ENCODE peak calls at places on chromosomes 11 and 22, in nine cellular contexts. I, P, B, Y, A, D, K, Z and X are unnamed samples.

GRCh38 chr11:128517457-128518230 is 69.7 kb downstream of the ETS1 start:
- DNase-seq in I (no peak), P (no peak), B (no peak), Y (no peak), A (no peak), D (no peak), K (no peak), Z (no peak), X (no peak)

GRCh38 chr11:72720806-72721205 is 31.4 kb downstream of the ARAP1 start:
- DNase-seq in I (no peak), P (no peak), B (no peak), Y (no peak), A (no peak), D (no peak), K (no peak), Z (no peak), X (no peak)

GRCh38 chr11:64456509-64457320 is 97.8 kb downstream of the RPS6KA4 start:
- DNase-seq in I (no peak), P (no peak), B (no peak), Y (no peak), A (no peak), D (no peak), K (no peak), Z (no peak), X (no peak)

GRCh38 chr22:36386900-36387663 is 685 bp downstream of the MYH9 start:
- DNase-seq in I (peak), P (no peak), B (peak), Y (peak), A (peak), D (no peak), K (no peak), Z (no peak), X (no peak)

GRCh38 chr11:104332110-104332509 is 168.2 kb upstream of the PDGFD start:
- DNase-seq in I (peak), P (peak), B (no peak), Y (no peak), A (no peak), D (no peak), K (peak), Z (peak), X (no peak)

GRCh38 chr22:46620588-46621242 is 529 bp downstream of the GRAMD4 start:
- DNase-seq in I (peak), P (no peak), B (no peak), Y (no peak), A (no peak), D (no peak), K (no peak), Z (no peak), X (no peak)

GRCh38 chr11:125036933-125037332 is 26.2 kb upstream of the SLC37A2 start:
- DNase-seq in I (no peak), P (no peak), B (no peak), Y (no peak), A (no peak), D (peak), K (no peak), Z (no peak), X (no peak)

GRCh38 chr11:1453611-1454386 is 32.8 kb downstream of the MOB2 start:
- DNase-seq in I (peak), P (no peak), B (peak), Y (no peak), A (no peak), D (no peak), K (no peak), Z (peak), X (no peak)

GRCh38 chr11:19602406-19602805 is 110.2 kb upstream of the NAV2 start:
- DNase-seq in I (no peak), P (no peak), B (no peak), Y (no peak), A (no peak), D (no peak), K (no peak), Z (no peak), X (no peak)

GRCh38 chr11:22478169-22478568 is 140.0 kb downstream of the SLC17A6 start:
- DNase-seq in I (no peak), P (no peak), B (no peak), Y (no peak), A (no peak), D (no peak), K (no peak), Z (no peak), X (no peak)

GRCh38 chr11:76193219-76193618 is 13.1 kb downstream of the WNT11 start:
- DNase-seq in I (no peak), P (no peak), B (no peak), Y (no peak), A (no peak), D (no peak), K (no peak), Z (no peak), X (no peak)

GRCh38 chr11:43922295-43922648 is 20.2 kb upstream of the C11orf96 start:
- DNase-seq in I (no peak), P (no peak), B (no peak), Y (no peak), A (no peak), D (no peak), K (no peak), Z (no peak), X (no peak)

GRCh38 chr22:50186789-50187523 is 1.2 kb downstream of the TRABD start:
- DNase-seq in I (peak), P (no peak), B (no peak), Y (no peak), A (no peak), D (no peak), K (no peak), Z (peak), X (no peak)

GRCh38 chr11:46264030-46264429 is 13.4 kb upstream of the CREB3L1 start:
- DNase-seq in I (no peak), P (no peak), B (no peak), Y (no peak), A (no peak), D (no peak), K (no peak), Z (no peak), X (no peak)

GRCh38 chr11:31956310-31956709 is 134.6 kb upstream of the RCN1 start:
- DNase-seq in I (no peak), P (no peak), B (no peak), Y (no peak), A (no peak), D (no peak), K (no peak), Z (no peak), X (no peak)

GRCh38 chr11:16791494-16791961 is 53.1 kb downstream of the C11orf58 start:
- DNase-seq in I (no peak), P (peak), B (no peak), Y (no peak), A (peak), D (peak), K (no peak), Z (no peak), X (peak)

GRCh38 chr11:18697581-18697980 is 998 bp upstream of the TMEM86A start:
- DNase-seq in I (no peak), P (no peak), B (no peak), Y (no peak), A (no peak), D (no peak), K (no peak), Z (no peak), X (no peak)

GRCh38 chr22:21816787-21817496 is 50.5 kb downstream of the MAPK1 start:
- DNase-seq in I (no peak), P (peak), B (peak), Y (no peak), A (peak), D (peak), K (no peak), Z (no peak), X (no peak)

GRCh38 chr11:110337570-110338193 is 41.3 kb upstream of the RDX start:
- DNase-seq in I (peak), P (no peak), B (no peak), Y (no peak), A (no peak), D (no peak), K (peak), Z (no peak), X (no peak)

GRCh38 chr22:26593763-26594162 is 3.8 kb upstream of the TPST2 start:
- DNase-seq in I (no peak), P (no peak), B (no peak), Y (no peak), A (no peak), D (no peak), K (no peak), Z (no peak), X (no peak)

GRCh38 chr11:18115360-18116127 is 9.7 kb upstream of the SAAL1 start:
- DNase-seq in I (peak), P (peak), B (peak), Y (peak), A (peak), D (no peak), K (peak), Z (peak), X (no peak)

GRCh38 chr22:35961480-35961902 is 67.1 kb downstream of the RBFOX2 start:
- DNase-seq in I (peak), P (peak), B (no peak), Y (peak), A (peak), D (no peak), K (no peak), Z (peak), X (peak)

GRCh38 chr22:46070722-46071450 is 79.4 kb upstream of the PPARA start:
- DNase-seq in I (peak), P (peak), B (peak), Y (peak), A (no peak), D (no peak), K (peak), Z (peak), X (no peak)

GRCh38 chr11:61577383-61578118 is 3.3 kb downstream of the SYT7 start:
- DNase-seq in I (peak), P (peak), B (no peak), Y (no peak), A (peak), D (no peak), K (peak), Z (peak), X (no peak)
- TF ChIP-seq CTCF in I (peak), P (peak), B (no peak), Y (no peak), A (peak), D (peak), K (peak), Z (peak), X (no peak)

GRCh38 chr22:41925783-41926460 is 684 bp downstream of the TNFRSF13C start:
- DNase-seq in I (peak), P (peak), B (peak), Y (peak), A (peak), D (no peak), K (peak), Z (peak), X (no peak)
- TF ChIP-seq CTCF in I (peak), P (peak), B (peak), Y (peak), A (peak), D (peak), K (peak), Z (peak), X (peak)

GRCh38 chr22:37782340-37783168 is 25.2 kb upstream of the GCAT start:
- DNase-seq in I (no peak), P (no peak), B (no peak), Y (no peak), A (no peak), D (no peak), K (no peak), Z (no peak), X (no peak)
- TF ChIP-seq CTCF in I (no peak), P (no peak), B (no peak), Y (no peak), A (no peak), D (peak), K (no peak), Z (no peak), X (no peak)

DNA sequence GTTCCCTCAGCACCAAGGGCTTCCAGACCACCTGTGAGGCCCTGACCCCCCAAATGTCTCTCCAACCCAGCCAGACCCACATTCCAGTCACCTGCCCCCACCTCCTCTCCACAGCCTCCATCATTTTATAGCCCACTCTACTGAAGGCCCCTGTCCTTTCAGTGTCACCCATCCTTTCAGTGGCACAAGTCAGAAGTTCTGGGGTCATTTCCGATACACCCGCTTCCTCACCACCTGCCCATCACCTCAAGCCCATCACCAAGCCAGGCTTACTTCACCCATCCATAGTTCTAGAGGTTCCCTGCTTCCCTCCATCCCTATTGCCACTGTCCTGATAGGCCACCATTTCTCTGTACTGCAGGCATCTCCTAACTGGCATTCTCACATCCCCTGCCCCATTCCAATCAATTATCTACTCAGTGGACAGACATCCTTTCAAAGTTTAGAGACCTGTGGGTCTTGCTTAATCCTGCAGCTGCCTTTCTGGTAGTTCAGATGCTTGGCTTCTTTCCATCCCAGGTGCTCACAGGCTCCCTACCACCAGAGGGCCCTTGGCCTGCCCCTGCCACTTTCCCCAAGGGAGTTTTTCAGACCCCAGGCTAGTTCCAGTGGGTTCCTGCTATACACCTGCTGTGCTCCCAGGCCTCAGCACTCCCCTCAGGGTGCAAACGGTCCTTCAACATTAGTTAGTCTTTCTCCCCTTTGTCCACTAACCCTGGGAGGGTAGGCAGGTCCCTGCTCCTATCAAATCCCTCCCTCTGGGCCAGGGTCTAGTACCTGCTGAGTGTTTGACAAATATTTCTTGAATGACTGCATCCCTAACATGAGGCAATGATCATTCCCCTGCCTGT is 7.6 kb downstream of the KCNQ1OT1 start:
- DNase-seq in I (peak), P (no peak), B (no peak), Y (no peak), A (no peak), D (no peak), K (peak), Z (peak), X (no peak)
- TF ChIP-seq CTCF in I (peak), P (peak), B (peak), Y (no peak), A (no peak), D (peak), K (peak), Z (peak), X (no peak)

GRCh38 chr22:37661160-37661924 is 2.8 kb downstream of the PDXP start:
- DNase-seq in I (peak), P (no peak), B (no peak), Y (no peak), A (no peak), D (no peak), K (no peak), Z (peak), X (no peak)
- TF ChIP-seq CTCF in I (peak), P (no peak), B (peak), Y (no peak), A (peak), D (peak), K (peak), Z (peak), X (no peak)

DNA sequence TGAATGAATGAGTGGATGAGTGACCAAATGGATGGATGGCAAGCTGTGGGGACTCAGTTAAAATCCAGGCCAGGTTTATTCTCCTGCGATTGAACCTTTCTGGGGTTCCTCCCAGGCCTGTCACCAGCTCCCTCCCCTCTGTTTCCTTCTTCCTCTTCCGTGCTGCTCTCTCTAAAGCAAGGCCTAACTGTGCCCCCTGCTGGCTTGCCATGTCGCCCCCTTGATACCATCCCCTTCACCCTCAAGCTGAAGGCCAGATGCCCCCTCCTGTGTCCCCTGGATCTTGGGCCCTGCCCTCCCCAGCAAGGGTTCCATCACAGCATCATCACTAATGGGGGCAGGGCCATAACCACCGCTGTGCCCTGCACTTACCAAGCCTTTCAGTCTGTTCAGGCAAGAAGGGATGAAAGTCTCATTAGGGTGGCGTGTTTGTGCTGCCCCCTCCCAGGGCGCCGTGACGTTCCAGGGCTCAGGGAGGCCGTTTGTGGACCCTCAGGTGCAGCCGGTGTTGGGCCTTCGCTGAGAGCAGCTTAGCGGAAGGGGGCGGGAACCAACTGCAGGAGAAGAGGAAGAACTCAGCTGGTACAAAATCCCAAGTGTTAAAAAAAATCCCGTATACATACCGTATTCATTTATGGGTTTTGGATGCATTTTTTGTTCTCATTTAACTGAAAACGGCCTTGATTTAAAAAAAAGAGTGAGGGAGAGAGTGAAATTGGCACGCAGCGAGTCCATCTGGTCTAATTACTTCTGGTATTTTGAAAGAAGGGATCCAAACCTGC is 69.9 kb downstream of the MPPED1 start:
- DNase-seq in I (peak), P (no peak), B (peak), Y (no peak), A (no peak), D (no peak), K (no peak), Z (peak), X (no peak)
- TF ChIP-seq CTCF in I (peak), P (no peak), B (peak), Y (no peak), A (peak), D (peak), K (peak), Z (no peak), X (no peak)

GRCh38 chr11:120343429-120343828 is 7.2 kb downstream of the ARHGEF12 start:
- DNase-seq in I (peak), P (no peak), B (peak), Y (no peak), A (peak), D (no peak), K (no peak), Z (no peak), X (no peak)
- TF ChIP-seq CTCF in I (no peak), P (no peak), B (no peak), Y (no peak), A (no peak), D (no peak), K (no peak), Z (no peak), X (no peak)

GRCh38 chr11:36427876-36428275 is 82.2 kb downstream of the TRAF6 start:
- DNase-seq in I (no peak), P (no peak), B (no peak), Y (no peak), A (no peak), D (no peak), K (no peak), Z (no peak), X (no peak)

GRCh38 chr11:36432747-36433146 is 77.3 kb downstream of the TRAF6 start:
- DNase-seq in I (no peak), P (no peak), B (no peak), Y (no peak), A (no peak), D (no peak), K (no peak), Z (no peak), X (no peak)

GRCh38 chr11:36432093-36432469 is 78.0 kb downstream of the TRAF6 start:
- DNase-seq in I (no peak), P (no peak), B (no peak), Y (no peak), A (no peak), D (no peak), K (no peak), Z (no peak), X (no peak)

GRCh38 chr11:36433896-36434295 is 76.2 kb downstream of the TRAF6 start:
- DNase-seq in I (no peak), P (no peak), B (no peak), Y (no peak), A (no peak), D (no peak), K (no peak), Z (no peak), X (no peak)

DNA sequence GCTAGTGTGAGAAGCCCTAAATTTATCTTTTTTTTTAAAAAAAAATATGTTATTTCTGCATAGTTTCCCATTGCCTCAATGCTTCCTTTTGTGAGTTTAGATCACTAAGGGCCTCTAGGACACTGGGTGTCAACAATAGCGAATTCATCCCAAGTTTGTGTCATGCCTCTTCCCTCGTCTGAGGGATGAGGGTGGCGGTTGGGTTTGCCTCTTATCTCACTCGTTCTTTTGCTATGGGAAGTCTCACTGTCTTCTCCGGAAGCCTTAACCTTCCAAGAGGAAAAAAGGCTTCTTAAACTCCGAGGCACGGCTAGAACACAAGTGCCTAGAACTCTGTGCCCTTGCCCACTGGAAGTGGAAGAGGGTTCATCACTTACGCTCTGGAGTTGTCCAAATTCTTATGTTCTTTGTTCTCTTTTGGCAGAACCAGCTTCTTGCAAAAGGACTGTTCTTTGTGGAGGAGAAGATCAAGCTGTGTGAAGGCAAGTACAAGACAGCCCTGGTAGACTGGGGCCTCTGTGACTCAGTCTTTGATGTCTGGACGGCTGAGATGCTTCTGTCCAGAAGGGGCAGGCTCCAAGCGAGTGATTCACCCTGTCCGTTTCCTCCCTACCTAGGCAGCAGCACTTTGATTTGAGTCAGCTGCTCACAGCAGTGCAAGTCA is 78.5 kb downstream of the TRAF6 start:
- DNase-seq in I (no peak), P (peak), B (no peak), Y (no peak), A (peak), D (peak), K (peak), Z (no peak), X (no peak)
- TF ChIP-seq CTCF in I (no peak), P (no peak), B (no peak), Y (no peak), A (no peak), D (peak), K (peak), Z (peak), X (no peak)